ENCODE peak calls at places on chromosome 21, in four cellular contexts. A is H1, Q is GM12878, Y is HepG2. D is an unnamed sample.

GRCh38 chr21:46425061-46425460 is 33.6 kb upstream of the DIP2A start:
- DNase-seq in Y (no peak), Q (no peak), A (no peak), D (no peak)

GRCh38 chr21:26934383-26934782 is 32.5 kb downstream of the ADAMTS5 start:
- DNase-seq in Q (no peak), Y (no peak), A (no peak), D (no peak)

GRCh38 chr21:20661221-20661620 is 337.0 kb upstream of the NCAM2 start:
- DNase-seq in A (no peak), Y (no peak), Q (no peak), D (no peak)

GRCh38 chr21:21818898-21819297 is 820.7 kb downstream of the NCAM2 start:
- DNase-seq in Y (no peak), Q (no peak), A (no peak), D (no peak)

GRCh38 chr21:27246741-27247140 is 279.9 kb upstream of the ADAMTS5 start:
- DNase-seq in Q (no peak), A (no peak), Y (no peak), D (no peak)

GRCh38 chr21:40681164-40681859 is 165.6 kb downstream of the DSCAM start:
- DNase-seq in Y (no peak), A (no peak), Q (no peak), D (no peak)

GRCh38 chr21:37009740-37010341 is 3.3 kb downstream of the RIPPLY3 start:
- DNase-seq in A (peak; percentile 97), Y (peak; percentile 83), Q (peak; percentile 54), D (peak; percentile 85)

GRCh38 chr21:31710586-31710985 is 21.3 kb downstream of the SCAF4 start:
- DNase-seq in A (no peak), Y (no peak), Q (no peak), D (no peak)

GRCh38 chr21:27532081-27532480 is 565.2 kb upstream of the ADAMTS5 start:
- DNase-seq in Y (peak; percentile 41), Q (no peak), A (no peak), D (no peak)

GRCh38 chr21:46352156-46352499 is 28.2 kb downstream of the PCNT start:
- DNase-seq in Q (no peak), Y (no peak), A (no peak), D (no peak)

GRCh38 chr21:14767192-14767852 is 221.2 kb upstream of the SAMSN1 start:
- DNase-seq in A (no peak), Y (no peak), Q (no peak), D (no peak)

GRCh38 chr21:16468191-16468590 is 738.4 kb downstream of the USP25 start:
- DNase-seq in A (no peak), Q (no peak), Y (no peak), D (no peak)

GRCh38 chr21:14952916-14953315 is 111.9 kb downstream of the NRIP1 start:
- DNase-seq in A (no peak), Q (no peak), Y (no peak), D (no peak)

GRCh38 chr21:31283025-31283424 is 61.0 kb downstream of the TIAM1 start:
- DNase-seq in Q (no peak), A (no peak), Y (no peak), D (no peak)

GRCh38 chr21:16279658-16280581 is 550.1 kb downstream of the USP25 start:
- DNase-seq in Q (no peak), A (peak; percentile 49), Y (no peak), D (peak; percentile 90)

GRCh38 chr21:46509760-46510159 is 51.1 kb downstream of the DIP2A start:
- DNase-seq in A (no peak), Q (no peak), Y (peak; percentile 87), D (no peak)

GRCh38 chr21:37915941-37916794 is at the start of gene KCNJ6:
- DNase-seq in A (peak; percentile 91), Q (no peak), Y (no peak), D (peak; percentile 89)

GRCh38 chr21:38959686-38960049 is 153.9 kb downstream of the ETS2 start:
- DNase-seq in Q (no peak), A (no peak), Y (no peak), D (no peak)
- TF ChIP-seq SUZ12 in Q (no peak), A (no peak), Y (no peak), D (no peak)

GRCh38 chr21:33437140-33437539 is 33.9 kb downstream of the IFNGR2 start:
- DNase-seq in Q (no peak), Y (no peak), A (no peak), D (no peak)
- TF ChIP-seq ZNF274 in Q (no peak), Y (no peak), A (no peak), D (no peak)

GRCh38 chr21:42369821-42370220 is 3.5 kb upstream of the TFF1 start:
- DNase-seq in A (peak; percentile 71), Y (no peak), Q (no peak), D (no peak)
- TF ChIP-seq SUZ12 in A (no peak), Y (no peak), Q (no peak), D (no peak)

DNA sequence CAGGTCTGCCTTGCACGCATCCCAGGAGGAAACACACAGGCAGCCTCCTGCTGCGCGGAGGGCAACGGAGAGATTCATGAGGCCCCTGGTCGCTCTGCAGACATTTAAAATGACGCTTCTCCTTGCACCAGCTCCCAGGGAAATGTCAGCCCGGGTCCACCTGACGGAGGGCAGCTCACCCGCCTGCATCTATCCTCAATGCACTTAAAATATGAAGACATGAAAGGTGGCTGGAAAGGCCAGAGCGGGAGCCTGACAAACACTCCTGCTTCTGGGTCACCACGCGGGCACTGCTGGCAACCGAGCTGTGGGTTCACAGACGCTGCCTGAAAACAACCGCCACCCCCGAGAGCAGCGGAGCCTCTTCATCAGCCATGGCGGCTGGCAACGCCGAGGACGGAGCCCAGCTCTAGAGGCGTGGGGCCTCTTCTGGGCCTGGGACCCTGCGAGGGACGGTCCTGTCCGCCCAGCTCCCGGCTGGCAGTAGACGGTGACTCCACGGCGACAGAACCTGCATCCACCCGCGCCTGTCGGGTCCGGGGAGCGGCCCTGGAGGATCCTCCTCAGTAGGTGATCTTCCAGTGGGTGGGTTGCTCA is 22.7 kb downstream of the POFUT2 start:
- DNase-seq in Y (no peak), A (peak; percentile 29), Q (no peak), D (no peak)
- TF ChIP-seq ZNF274 in Y (no peak), A (no peak), Q (no peak), D (no peak)

DNA sequence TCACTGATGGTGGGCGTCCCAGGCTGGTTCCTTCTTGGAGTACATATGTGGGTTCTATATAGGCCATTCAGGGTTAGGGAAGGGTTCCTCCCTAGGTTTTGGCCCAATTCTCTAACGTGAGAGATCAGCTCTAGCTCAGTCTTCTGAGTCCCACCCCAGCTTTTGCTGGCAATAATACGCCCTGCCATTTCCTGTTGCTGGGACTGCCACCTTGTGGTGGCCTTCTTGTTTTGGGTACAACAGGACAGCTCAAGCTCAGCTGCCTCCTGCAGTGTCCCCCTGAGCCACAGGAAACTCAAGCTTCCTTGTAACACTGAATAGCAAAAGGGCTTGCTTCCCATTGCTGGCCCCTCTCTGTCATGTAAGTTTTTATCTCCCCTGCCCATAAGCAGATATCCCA is 77.8 kb downstream of the BACH1 start:
- DNase-seq in A (peak; percentile 67), Q (no peak), Y (peak; percentile 47), D (peak; percentile 54)
- TF ChIP-seq SUZ12 in A (no peak), Q (no peak), Y (no peak), D (no peak)

DNA sequence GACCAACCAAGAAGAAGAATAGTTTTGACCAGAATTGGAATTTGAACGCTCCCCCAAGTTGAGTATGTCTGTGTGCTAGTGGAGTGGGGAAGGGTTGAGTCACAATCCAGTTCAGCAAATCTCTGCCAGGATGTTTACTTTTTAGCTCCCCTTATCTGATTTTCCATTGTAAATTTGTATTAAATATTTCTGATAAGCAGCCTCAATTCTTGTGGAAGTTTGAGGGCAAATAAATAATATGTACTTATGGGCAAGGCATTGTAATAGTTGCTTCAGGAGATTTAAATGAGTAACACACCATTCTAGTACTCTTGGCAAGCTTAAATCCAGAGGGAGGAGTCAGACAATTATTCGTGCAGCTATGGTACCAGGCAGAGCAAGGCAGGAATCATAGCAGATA is 14.4 kb downstream of the CXADR start:
- DNase-seq in Q (no peak), A (no peak), Y (peak; percentile 83), D (no peak)
- TF ChIP-seq ZNF274 in Q (no peak), A (no peak), Y (no peak), D (no peak)

GRCh38 chr21:34811368-34811767 is 142.6 kb downstream of the CLIC6 start:
- DNase-seq in A (no peak), Y (no peak), Q (no peak), D (no peak)

GRCh38 chr21:34814529-34814951 is 145.7 kb downstream of the CLIC6 start:
- DNase-seq in Y (no peak), A (no peak), Q (no peak), D (no peak)

GRCh38 chr21:34813266-34813886 is 144.6 kb downstream of the CLIC6 start:
- DNase-seq in Y (no peak), A (no peak), Q (no peak), D (no peak)

GRCh38 chr21:34810786-34811185 is 142.0 kb downstream of the CLIC6 start:
- DNase-seq in Q (no peak), Y (no peak), A (no peak), D (no peak)

GRCh38 chr21:34812510-34813265 is 143.9 kb downstream of the CLIC6 start:
- DNase-seq in Q (no peak), A (no peak), Y (peak; percentile 78), D (no peak)
- TF ChIP-seq SUZ12 in Q (no peak), A (no peak), Y (no peak), D (no peak)

GRCh38 chr21:43321111-43321510 is 105.8 kb downstream of the SIK1 start:
- DNase-seq in Y (no peak), Q (no peak), A (no peak), D (no peak)

GRCh38 chr21:43323244-43324005 is 103.5 kb downstream of the SIK1 start:
- DNase-seq in Y (no peak), A (no peak), Q (no peak), D (no peak)

GRCh38 chr21:43321611-43322010 is 105.3 kb downstream of the SIK1 start:
- DNase-seq in Q (no peak), Y (no peak), A (no peak), D (no peak)

GRCh38 chr21:43322311-43322710 is 104.6 kb downstream of the SIK1 start:
- DNase-seq in Y (no peak), Q (no peak), A (no peak), D (no peak)

GRCh38 chr21:43322805-43323204 is 104.1 kb downstream of the SIK1 start:
- DNase-seq in A (no peak), Q (no peak), Y (no peak), D (no peak)
- TF ChIP-seq ZNF274 in A (no peak), Q (no peak), Y (no peak), D (no peak)

GRCh38 chr21:45347048-45347711 is 57.8 kb upstream of the COL18A1 start:
- DNase-seq in Y (no peak), A (no peak), Q (no peak), D (no peak)
- TF ChIP-seq SUZ12 in Y (no peak), A (no peak), Q (no peak), D (no peak)

D was measured in NT2/D1.